ENCODE peak calls at places on chromosomes 13 and 19, in five cellular contexts. One of them, this sample, is unnamed.

GRCh38 chr19:51131780-51132680 is 7.3 kb downstream of the SIGLEC9 start:
- DNase-seq in RWPE1: no peak
- DNase-seq in endothelial cell: no peak
- DNase-seq in Right ventricle myocardium superior: peak
- DNase-seq in activated naive CD8-positive, alpha-beta T cell treated with anti-CD3 and anti-CD28 coated beads, Interleukin-2, amount 50 U/mL, for 24 hours: no peak
- DNase-seq in this sample: no peak

GRCh38 chr13:73898899-73899298 is 235.3 kb downstream of the KLF12 start:
- DNase-seq in RWPE1: no peak
- DNase-seq in endothelial cell: no peak
- DNase-seq in Right ventricle myocardium superior: no peak
- DNase-seq in activated naive CD8-positive, alpha-beta T cell treated with anti-CD3 and anti-CD28 coated beads, Interleukin-2, amount 50 U/mL, for 24 hours: no peak
- DNase-seq in this sample: no peak

GRCh38 chr19:7737215-7737614 is 5.3 kb upstream of the CLEC4G start:
- DNase-seq in RWPE1: no peak
- DNase-seq in endothelial cell: no peak
- DNase-seq in Right ventricle myocardium superior: no peak
- DNase-seq in activated naive CD8-positive, alpha-beta T cell treated with anti-CD3 and anti-CD28 coated beads, Interleukin-2, amount 50 U/mL, for 24 hours: no peak
- DNase-seq in this sample: no peak

GRCh38 chr13:80923907-80924306 is 583.0 kb upstream of the SPRY2 start:
- DNase-seq in RWPE1: no peak
- DNase-seq in endothelial cell: no peak
- DNase-seq in Right ventricle myocardium superior: no peak
- DNase-seq in activated naive CD8-positive, alpha-beta T cell treated with anti-CD3 and anti-CD28 coated beads, Interleukin-2, amount 50 U/mL, for 24 hours: no peak
- DNase-seq in this sample: no peak

GRCh38 chr19:44671400-44671799 is at the start of gene CEACAM19:
- DNase-seq in RWPE1: peak
- DNase-seq in endothelial cell: no peak
- DNase-seq in Right ventricle myocardium superior: no peak
- DNase-seq in activated naive CD8-positive, alpha-beta T cell treated with anti-CD3 and anti-CD28 coated beads, Interleukin-2, amount 50 U/mL, for 24 hours: no peak
- DNase-seq in this sample: no peak

GRCh38 chr13:49651775-49652690 is 23.7 kb downstream of the ARL11 start:
- DNase-seq in RWPE1: no peak
- DNase-seq in endothelial cell: no peak
- DNase-seq in Right ventricle myocardium superior: no peak
- DNase-seq in activated naive CD8-positive, alpha-beta T cell treated with anti-CD3 and anti-CD28 coated beads, Interleukin-2, amount 50 U/mL, for 24 hours: no peak
- DNase-seq in this sample: no peak

GRCh38 chr13:37656247-37656940 is 57.8 kb upstream of the POSTN start:
- DNase-seq in RWPE1: peak
- DNase-seq in endothelial cell: no peak
- DNase-seq in Right ventricle myocardium superior: no peak
- DNase-seq in activated naive CD8-positive, alpha-beta T cell treated with anti-CD3 and anti-CD28 coated beads, Interleukin-2, amount 50 U/mL, for 24 hours: no peak
- DNase-seq in this sample: peak

GRCh38 chr19:48249502-48250014 is 6.2 kb downstream of the CARD8 start:
- DNase-seq in RWPE1: no peak
- DNase-seq in endothelial cell: peak
- DNase-seq in Right ventricle myocardium superior: peak
- DNase-seq in activated naive CD8-positive, alpha-beta T cell treated with anti-CD3 and anti-CD28 coated beads, Interleukin-2, amount 50 U/mL, for 24 hours: peak
- DNase-seq in this sample: no peak

GRCh38 chr19:2822846-2823245 is 3.2 kb downstream of the ZNF554 start:
- DNase-seq in RWPE1: no peak
- DNase-seq in endothelial cell: no peak
- DNase-seq in Right ventricle myocardium superior: no peak
- DNase-seq in activated naive CD8-positive, alpha-beta T cell treated with anti-CD3 and anti-CD28 coated beads, Interleukin-2, amount 50 U/mL, for 24 hours: no peak
- DNase-seq in this sample: no peak

GRCh38 chr19:30222428-30222873 is 149.7 kb upstream of the ZNF536 start:
- DNase-seq in RWPE1: no peak
- DNase-seq in endothelial cell: peak
- DNase-seq in Right ventricle myocardium superior: no peak
- DNase-seq in activated naive CD8-positive, alpha-beta T cell treated with anti-CD3 and anti-CD28 coated beads, Interleukin-2, amount 50 U/mL, for 24 hours: peak
- DNase-seq in this sample: no peak

GRCh38 chr19:7759156-7759555 is 3.9 kb upstream of the CLEC4M start:
- DNase-seq in RWPE1: no peak
- DNase-seq in endothelial cell: no peak
- DNase-seq in Right ventricle myocardium superior: no peak
- DNase-seq in activated naive CD8-positive, alpha-beta T cell treated with anti-CD3 and anti-CD28 coated beads, Interleukin-2, amount 50 U/mL, for 24 hours: no peak
- DNase-seq in this sample: no peak

GRCh38 chr13:110001622-110002275 is 215.4 kb upstream of the IRS2 start:
- DNase-seq in RWPE1: peak
- DNase-seq in endothelial cell: no peak
- DNase-seq in Right ventricle myocardium superior: no peak
- DNase-seq in activated naive CD8-positive, alpha-beta T cell treated with anti-CD3 and anti-CD28 coated beads, Interleukin-2, amount 50 U/mL, for 24 hours: no peak
- DNase-seq in this sample: no peak

GRCh38 chr13:51619614-51620013 is 35.4 kb downstream of the WDFY2 start:
- DNase-seq in RWPE1: no peak
- DNase-seq in endothelial cell: no peak
- DNase-seq in Right ventricle myocardium superior: no peak
- DNase-seq in activated naive CD8-positive, alpha-beta T cell treated with anti-CD3 and anti-CD28 coated beads, Interleukin-2, amount 50 U/mL, for 24 hours: no peak
- DNase-seq in this sample: no peak

GRCh38 chr13:79628463-79628862 is 147.5 kb downstream of the NDFIP2 start:
- DNase-seq in RWPE1: no peak
- DNase-seq in endothelial cell: no peak
- DNase-seq in Right ventricle myocardium superior: no peak
- DNase-seq in activated naive CD8-positive, alpha-beta T cell treated with anti-CD3 and anti-CD28 coated beads, Interleukin-2, amount 50 U/mL, for 24 hours: no peak
- DNase-seq in this sample: no peak

GRCh38 chr19:45554481-45554880 is 30.1 kb downstream of the OPA3 start:
- DNase-seq in RWPE1: no peak
- DNase-seq in endothelial cell: no peak
- DNase-seq in Right ventricle myocardium superior: no peak
- DNase-seq in activated naive CD8-positive, alpha-beta T cell treated with anti-CD3 and anti-CD28 coated beads, Interleukin-2, amount 50 U/mL, for 24 hours: no peak
- DNase-seq in this sample: no peak

GRCh38 chr13:30711837-30712236 is 23.5 kb upstream of the ALOX5AP start:
- DNase-seq in RWPE1: no peak
- DNase-seq in endothelial cell: no peak
- DNase-seq in Right ventricle myocardium superior: no peak
- DNase-seq in activated naive CD8-positive, alpha-beta T cell treated with anti-CD3 and anti-CD28 coated beads, Interleukin-2, amount 50 U/mL, for 24 hours: no peak
- DNase-seq in this sample: no peak

GRCh38 chr19:55692681-55693081 is 17.7 kb downstream of the EPN1 start:
- DNase-seq in RWPE1: no peak
- DNase-seq in endothelial cell: no peak
- DNase-seq in Right ventricle myocardium superior: peak
- DNase-seq in activated naive CD8-positive, alpha-beta T cell treated with anti-CD3 and anti-CD28 coated beads, Interleukin-2, amount 50 U/mL, for 24 hours: no peak
- DNase-seq in this sample: no peak

GRCh38 chr19:48844472-48844871 is 8.2 kb upstream of the HSD17B14 start:
- DNase-seq in RWPE1: peak
- DNase-seq in endothelial cell: no peak
- DNase-seq in Right ventricle myocardium superior: no peak
- DNase-seq in activated naive CD8-positive, alpha-beta T cell treated with anti-CD3 and anti-CD28 coated beads, Interleukin-2, amount 50 U/mL, for 24 hours: no peak
- DNase-seq in this sample: no peak

GRCh38 chr19:17616961-17617806 is 61.7 kb downstream of the COLGALT1 start:
- DNase-seq in RWPE1: peak
- DNase-seq in endothelial cell: no peak
- DNase-seq in Right ventricle myocardium superior: no peak
- DNase-seq in activated naive CD8-positive, alpha-beta T cell treated with anti-CD3 and anti-CD28 coated beads, Interleukin-2, amount 50 U/mL, for 24 hours: no peak
- DNase-seq in this sample: peak

GRCh38 chr13:25137624-25137892 is 34.5 kb downstream of the AMER2 start:
- DNase-seq in RWPE1: no peak
- DNase-seq in endothelial cell: no peak
- DNase-seq in Right ventricle myocardium superior: no peak
- DNase-seq in activated naive CD8-positive, alpha-beta T cell treated with anti-CD3 and anti-CD28 coated beads, Interleukin-2, amount 50 U/mL, for 24 hours: no peak
- DNase-seq in this sample: no peak

GRCh38 chr19:15368051-15368632 is 11.4 kb downstream of the AKAP8 start:
- DNase-seq in RWPE1: no peak
- DNase-seq in endothelial cell: no peak
- DNase-seq in Right ventricle myocardium superior: no peak
- DNase-seq in activated naive CD8-positive, alpha-beta T cell treated with anti-CD3 and anti-CD28 coated beads, Interleukin-2, amount 50 U/mL, for 24 hours: no peak
- DNase-seq in this sample: no peak

GRCh38 chr19:19209372-19209771 is 2.4 kb upstream of the NCAN start:
- DNase-seq in RWPE1: no peak
- DNase-seq in endothelial cell: no peak
- DNase-seq in Right ventricle myocardium superior: no peak
- DNase-seq in activated naive CD8-positive, alpha-beta T cell treated with anti-CD3 and anti-CD28 coated beads, Interleukin-2, amount 50 U/mL, for 24 hours: no peak
- DNase-seq in this sample: no peak

GRCh38 chr19:13172335-13173128 is 22.3 kb downstream of the IER2 start:
- DNase-seq in RWPE1: peak
- DNase-seq in endothelial cell: no peak
- DNase-seq in Right ventricle myocardium superior: peak
- DNase-seq in activated naive CD8-positive, alpha-beta T cell treated with anti-CD3 and anti-CD28 coated beads, Interleukin-2, amount 50 U/mL, for 24 hours: peak
- DNase-seq in this sample: no peak

GRCh38 chr13:35549481-35549880 is 73.0 kb upstream of the MAB21L1 start:
- DNase-seq in RWPE1: peak
- DNase-seq in endothelial cell: no peak
- DNase-seq in Right ventricle myocardium superior: no peak
- DNase-seq in activated naive CD8-positive, alpha-beta T cell treated with anti-CD3 and anti-CD28 coated beads, Interleukin-2, amount 50 U/mL, for 24 hours: no peak
- DNase-seq in this sample: no peak

GRCh38 chr19:54388001-54388802 is 23.5 kb upstream of the LAIR1 start:
- DNase-seq in RWPE1: no peak
- DNase-seq in endothelial cell: no peak
- DNase-seq in Right ventricle myocardium superior: peak
- DNase-seq in activated naive CD8-positive, alpha-beta T cell treated with anti-CD3 and anti-CD28 coated beads, Interleukin-2, amount 50 U/mL, for 24 hours: no peak
- DNase-seq in this sample: no peak

GRCh38 chr19:4369888-4370260 is 26.5 kb downstream of the MPND start:
- DNase-seq in RWPE1: peak
- DNase-seq in endothelial cell: peak
- DNase-seq in Right ventricle myocardium superior: peak
- DNase-seq in activated naive CD8-positive, alpha-beta T cell treated with anti-CD3 and anti-CD28 coated beads, Interleukin-2, amount 50 U/mL, for 24 hours: peak
- DNase-seq in this sample: no peak

GRCh38 chr19:38522915-38523314 is 89.4 kb downstream of the RYR1 start:
- DNase-seq in RWPE1: no peak
- DNase-seq in endothelial cell: no peak
- DNase-seq in Right ventricle myocardium superior: no peak
- DNase-seq in activated naive CD8-positive, alpha-beta T cell treated with anti-CD3 and anti-CD28 coated beads, Interleukin-2, amount 50 U/mL, for 24 hours: no peak
- DNase-seq in this sample: no peak

GRCh38 chr19:49336482-49337266 is 1.5 kb downstream of the CD37 start:
- DNase-seq in RWPE1: no peak
- DNase-seq in endothelial cell: no peak
- DNase-seq in Right ventricle myocardium superior: no peak
- DNase-seq in activated naive CD8-positive, alpha-beta T cell treated with anti-CD3 and anti-CD28 coated beads, Interleukin-2, amount 50 U/mL, for 24 hours: peak
- DNase-seq in this sample: no peak

GRCh38 chr13:109422163-109422562 is 364.2 kb downstream of the IRS2 start:
- DNase-seq in RWPE1: no peak
- DNase-seq in endothelial cell: no peak
- DNase-seq in Right ventricle myocardium superior: no peak
- DNase-seq in activated naive CD8-positive, alpha-beta T cell treated with anti-CD3 and anti-CD28 coated beads, Interleukin-2, amount 50 U/mL, for 24 hours: no peak
- DNase-seq in this sample: no peak

This sample was measured in keratinocyte.